ENCODE peak calls at places on chromosomes 3 and 15, in four cellular contexts. W, V, F and Y are unnamed samples.

GRCh38 chr3:193515884-193516438 is 38.7 kb downstream of the ATP13A4 start:
- DNase-seq in V (no peak), F (no peak), W (no peak), Y (no peak)

GRCh38 chr15:101068961-101069734 is 150.0 kb downstream of the LRRK1 start:
- DNase-seq in F (no peak), V (peak), W (no peak), Y (no peak)

GRCh38 chr3:58588030-58588614 is 10.9 kb upstream of the FAM107A start:
- DNase-seq in V (peak), F (peak), W (peak), Y (no peak)

GRCh38 chr3:146712826-146713225 is 107.7 kb upstream of the PLSCR5 start:
- DNase-seq in V (no peak), F (no peak), W (no peak), Y (no peak)

GRCh38 chr3:37897763-37898162 is 36.1 kb downstream of the CTDSPL start:
- DNase-seq in W (no peak), V (no peak), F (peak), Y (no peak)

GRCh38 chr3:157130138-157130880 is 29.6 kb downstream of the CCNL1 start:
- DNase-seq in V (peak), F (peak), W (peak), Y (peak)

GRCh38 chr15:60935130-60935529 is 294.0 kb downstream of the RORA start:
- DNase-seq in W (no peak), V (no peak), F (peak), Y (no peak)

GRCh38 chr15:85329561-85330421 is 50.6 kb upstream of the AKAP13 start:
- DNase-seq in W (peak), F (peak), V (peak), Y (peak)

GRCh38 chr15:39199076-39199475 is 381.8 kb upstream of the THBS1 start:
- DNase-seq in W (peak), F (no peak), V (no peak), Y (peak)

GRCh38 chr3:116085456-116085855 is 359.8 kb downstream of the LSAMP start:
- DNase-seq in V (no peak), F (no peak), W (no peak), Y (no peak)

GRCh38 chr15:48282186-48282585 is 49.0 kb upstream of the DUT start:
- DNase-seq in W (no peak), F (peak), V (peak), Y (no peak)

GRCh38 chr3:127730666-127731294 is 58.0 kb downstream of the ABTB1 start:
- DNase-seq in V (no peak), F (peak), W (no peak), Y (no peak)

GRCh38 chr3:195537995-195538394 is 5.1 kb downstream of the PPP1R2 start:
- DNase-seq in F (no peak), V (no peak), W (peak), Y (no peak)

GRCh38 chr3:88433572-88433971 is 283.8 kb downstream of the C3orf38 start:
- DNase-seq in W (peak), V (no peak), F (no peak), Y (no peak)